ENCODE peak calls at places on chromosome 15, in four cellular contexts. N, I, R and B are unnamed samples.

GRCh38 chr15:27183182-27183581 is 212.2 kb downstream of the GABRG3 start:
- DNase-seq in N (no peak), R (no peak), I (no peak), B (no peak)

GRCh38 chr15:28915935-28916334 is 30.2 kb downstream of the APBA2 start:
- DNase-seq in R (no peak), N (no peak), I (no peak), B (no peak)

GRCh38 chr15:26624128-26624527 is 148.7 kb downstream of the GABRB3 start:
- DNase-seq in I (no peak), N (no peak), R (no peak), B (no peak)

GRCh38 chr15:67543348-67543718 is 830 bp downstream of the MAP2K5 start:
- DNase-seq in R (peak; percentile 23), N (peak; percentile 25), I (no peak), B (no peak)

GRCh38 chr15:70186152-70186551 is 88.4 kb upstream of the TLE3 start:
- DNase-seq in I (no peak), N (no peak), R (peak; percentile 27), B (no peak)

GRCh38 chr15:66099950-66100671 is 153.4 kb downstream of the MEGF11 start:
- DNase-seq in I (no peak), R (no peak), N (no peak), B (peak; percentile 23)

GRCh38 chr15:80804970-80805495 is 25.9 kb downstream of the CEMIP start:
- DNase-seq in N (no peak), I (no peak), R (no peak), B (no peak)

GRCh38 chr15:45402955-45403892 is 24.9 kb upstream of the GATM start:
- DNase-seq in R (peak; percentile 80), N (peak; percentile 63), I (peak; percentile 14), B (peak; percentile 49)

GRCh38 chr15:29925227-29926082 is 103.2 kb upstream of the TJP1 start:
- DNase-seq in N (peak; percentile 92), R (peak; percentile 79), I (peak; percentile 82), B (peak; percentile 94)

GRCh38 chr15:76795217-76795616 is 109.9 kb downstream of the SCAPER start:
- DNase-seq in N (no peak), I (no peak), R (no peak), B (no peak)

GRCh38 chr15:60772395-60773120 is 293.6 kb upstream of the ICE2 start:
- DNase-seq in N (no peak), I (no peak), R (no peak), B (no peak)

GRCh38 chr15:76903251-76903681 is 1.9 kb downstream of the SCAPER start:
- DNase-seq in I (no peak), R (peak; percentile 51), N (peak; percentile 31), B (no peak)

GRCh38 chr15:27399236-27399635 is 428.3 kb downstream of the GABRG3 start:
- DNase-seq in I (no peak), R (no peak), N (no peak), B (no peak)

GRCh38 chr15:74302821-74303359 is 64.6 kb downstream of the CYP11A1 start:
- DNase-seq in R (no peak), I (peak; percentile 72), N (peak; percentile 62), B (peak; percentile 51)

GRCh38 chr15:58348095-58348812 is 83.5 kb upstream of the LIPC start:
- DNase-seq in I (no peak), N (no peak), R (no peak), B (no peak)

GRCh38 chr15:39393575-39394335 is 187.1 kb upstream of the THBS1 start:
- DNase-seq in R (no peak), N (no peak), I (no peak), B (peak; percentile 42)

GRCh38 chr15:65887565-65887964 is 18.3 kb downstream of the RAB11A start:
- DNase-seq in I (no peak), R (no peak), N (no peak), B (no peak)

GRCh38 chr15:81108427-81108826 is 25.6 kb upstream of the CFAP161 start:
- DNase-seq in N (peak; percentile 31), R (no peak), I (peak; percentile 16), B (no peak)

GRCh38 chr15:42845581-42845980 is 75.0 kb downstream of the TTBK2 start:
- DNase-seq in N (no peak), R (no peak), I (no peak), B (no peak)

GRCh38 chr15:39362832-39363561 is 217.9 kb upstream of the THBS1 start:
- DNase-seq in N (peak; percentile 96), I (no peak), R (peak; percentile 89), B (no peak)

GRCh38 chr15:70387993-70388392 is 290.3 kb upstream of the TLE3 start:
- DNase-seq in N (no peak), I (no peak), R (no peak), B (no peak)

GRCh38 chr15:99010743-99011142 is 3.2 kb upstream of the PGPEP1L start:
- DNase-seq in N (no peak), I (no peak), R (no peak), B (no peak)

GRCh38 chr15:62846131-62846804 is 196.3 kb upstream of the TPM1 start:
- DNase-seq in R (no peak), I (no peak), N (no peak), B (no peak)

GRCh38 chr15:64566629-64567427 is 106.5 kb downstream of the ZNF609 start:
- DNase-seq in N (no peak), R (no peak), I (no peak), B (peak; percentile 53)

GRCh38 chr15:68106656-68107055 is 52.5 kb downstream of the PIAS1 start:
- DNase-seq in I (no peak), N (peak; percentile 21), R (peak; percentile 14), B (no peak)

GRCh38 chr15:78004222-78004727 is 73.2 kb downstream of the TBC1D2B start:
- DNase-seq in R (no peak), N (no peak), I (no peak), B (no peak)

GRCh38 chr15:81107889-81108288 is 26.2 kb upstream of the CFAP161 start:
- DNase-seq in I (no peak), R (no peak), N (no peak), B (no peak)

GRCh38 chr15:34147371-34148140 is 45.7 kb downstream of the PGBD4 start:
- DNase-seq in I (no peak), N (peak; percentile 24), R (peak; percentile 18), B (no peak)